ENCODE peak calls at places on chromosome 22, in seven cellular contexts. K, X, T, F, I, O and J are unnamed samples.

GRCh38 chr22:36916034-36916433 is 2.6 kb downstream of the CSF2RB start:
- DNase-seq in K (no peak), X (no peak), T (no peak), F (no peak), I (no peak), O (no peak), J (no peak)

GRCh38 chr22:25488244-25489020 is 76.0 kb upstream of the GRK3 start:
- DNase-seq in K (no peak), X (peak; percentile 56), T (peak; percentile 53), F (peak; percentile 92), I (no peak), O (no peak), J (peak; percentile 69)

GRCh38 chr22:24950272-24950902 is 2.1 kb upstream of the KIAA1671 start:
- DNase-seq in K (no peak), X (no peak), T (peak; percentile 53), F (no peak), I (no peak), O (no peak), J (peak; percentile 39)

GRCh38 chr22:38202437-38203089 is 769 bp downstream of the MAFF start:
- DNase-seq in K (peak; percentile 71), X (peak; percentile 94), T (peak; percentile 84), F (peak; percentile 90), I (peak; percentile 93), O (peak; percentile 93), J (peak; percentile 92)

GRCh38 chr22:20055654-20056053 is 24.4 kb upstream of the DGCR8 start:
- DNase-seq in K (no peak), X (no peak), T (no peak), F (no peak), I (no peak), O (no peak), J (no peak)

GRCh38 chr22:48757581-48757980 is 1070.1 kb downstream of the BRD1 start:
- DNase-seq in K (no peak), X (no peak), T (no peak), F (no peak), I (peak; percentile 16), O (peak; percentile 71), J (no peak)

GRCh38 chr22:34414467-34415440 is 494.5 kb upstream of the LARGE1 start:
- DNase-seq in K (no peak), X (no peak), T (peak; percentile 48), F (no peak), I (no peak), O (no peak), J (no peak)

GRCh38 chr22:19723165-19723989 is at the start of gene GP1BB:
- DNase-seq in K (no peak), X (no peak), T (peak; percentile 15), F (peak; percentile 13), I (no peak), O (no peak), J (peak; percentile 89)

GRCh38 chr22:24953294-24954113 is 988 bp downstream of the KIAA1671 start:
- DNase-seq in K (no peak), X (no peak), T (no peak), F (no peak), I (no peak), O (no peak), J (peak; percentile 73)

GRCh38 chr22:45007946-45008852 is 1.6 kb downstream of the PHF21B start:
- DNase-seq in K (no peak), X (peak; percentile 12), T (peak; percentile 32), F (peak; percentile 27), I (no peak), O (no peak), J (no peak)

GRCh38 chr22:45006873-45007246 is 2.9 kb downstream of the PHF21B start:
- DNase-seq in K (no peak), X (no peak), T (no peak), F (no peak), I (no peak), O (no peak), J (peak; percentile 84)

GRCh38 chr22:45008853-45009751 is 703 bp downstream of the PHF21B start:
- DNase-seq in K (no peak), X (no peak), T (peak; percentile 26), F (peak; percentile 15), I (no peak), O (no peak), J (no peak)

GRCh38 chr22:45007247-45007945 is 2.4 kb downstream of the PHF21B start:
- DNase-seq in K (no peak), X (peak; percentile 17), T (peak; percentile 41), F (peak; percentile 24), I (no peak), O (no peak), J (peak; percentile 80)

DNA sequence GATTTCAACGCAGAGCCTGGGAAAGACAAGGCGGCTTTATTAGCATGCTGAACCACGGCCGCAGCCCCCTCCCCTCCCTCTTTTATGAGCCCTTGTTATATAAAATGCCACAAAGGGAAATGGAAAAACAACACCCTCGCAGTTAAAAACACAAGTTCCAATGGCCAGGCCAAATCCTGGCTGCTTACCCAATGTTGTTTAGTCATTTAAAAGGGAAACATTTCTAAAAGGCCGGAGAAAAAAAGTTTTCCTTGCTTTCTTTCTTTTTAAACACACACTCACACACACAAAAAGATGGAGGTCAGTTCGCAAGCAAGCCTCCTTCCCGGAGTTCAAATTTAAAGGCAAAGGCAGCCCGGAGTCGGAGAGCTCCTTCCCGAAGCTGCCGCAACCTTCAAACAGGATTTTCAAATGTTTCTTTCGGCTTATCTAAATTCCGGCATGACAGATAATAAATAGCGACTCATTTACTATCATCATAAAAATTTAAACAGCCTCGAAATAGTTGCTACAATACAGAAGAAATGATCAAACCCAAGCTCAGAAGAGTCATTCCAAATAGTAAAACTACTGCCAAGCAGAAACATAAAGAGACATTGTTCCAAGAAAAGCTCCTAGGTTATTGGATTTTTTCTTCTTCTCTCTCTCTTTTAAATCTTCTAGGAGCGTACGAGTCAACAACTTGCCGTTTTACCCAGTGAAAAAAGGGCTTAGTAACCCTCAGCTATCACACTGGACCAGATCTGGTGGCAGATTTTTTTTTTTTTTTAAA is 3.5 kb downstream of the PHF21B start:
- DNase-seq in K (no peak), X (no peak), T (no peak), F (no peak), I (no peak), O (no peak), J (no peak)
- H3K4me3 ChIP-seq in K (no peak overlapping the region), X (no peak overlapping the region), T (no peak overlapping the region), F (no peak overlapping the region), I (peak overlapping the region; percentile 68), O (peak overlapping the region; percentile 53), J (peak overlapping the region; percentile 90)

GRCh38 chr22:30421695-30422480 is 3.7 kb upstream of the MTFP1 start:
- DNase-seq in K (no peak), X (no peak), T (no peak), F (no peak), I (no peak), O (no peak), J (no peak)

GRCh38 chr22:30422481-30423295 is 2.9 kb upstream of the MTFP1 start:
- DNase-seq in K (peak; percentile 73), X (peak; percentile 92), T (peak; percentile 95), F (peak; percentile 97), I (peak; percentile 93), O (no peak), J (peak; percentile 82)

GRCh38 chr22:30423959-30424380 is 1.6 kb upstream of the MTFP1 start:
- DNase-seq in K (peak; percentile 99), X (peak; percentile 100), T (peak; percentile 99), F (peak; percentile 100), I (peak; percentile 100), O (peak; percentile 99), J (peak; percentile 99)

GRCh38 chr22:30423296-30423958 is 2.1 kb upstream of the MTFP1 start:
- DNase-seq in K (no peak), X (no peak), T (peak; percentile 68), F (no peak), I (no peak), O (peak; percentile 93), J (peak; percentile 80)

DNA sequence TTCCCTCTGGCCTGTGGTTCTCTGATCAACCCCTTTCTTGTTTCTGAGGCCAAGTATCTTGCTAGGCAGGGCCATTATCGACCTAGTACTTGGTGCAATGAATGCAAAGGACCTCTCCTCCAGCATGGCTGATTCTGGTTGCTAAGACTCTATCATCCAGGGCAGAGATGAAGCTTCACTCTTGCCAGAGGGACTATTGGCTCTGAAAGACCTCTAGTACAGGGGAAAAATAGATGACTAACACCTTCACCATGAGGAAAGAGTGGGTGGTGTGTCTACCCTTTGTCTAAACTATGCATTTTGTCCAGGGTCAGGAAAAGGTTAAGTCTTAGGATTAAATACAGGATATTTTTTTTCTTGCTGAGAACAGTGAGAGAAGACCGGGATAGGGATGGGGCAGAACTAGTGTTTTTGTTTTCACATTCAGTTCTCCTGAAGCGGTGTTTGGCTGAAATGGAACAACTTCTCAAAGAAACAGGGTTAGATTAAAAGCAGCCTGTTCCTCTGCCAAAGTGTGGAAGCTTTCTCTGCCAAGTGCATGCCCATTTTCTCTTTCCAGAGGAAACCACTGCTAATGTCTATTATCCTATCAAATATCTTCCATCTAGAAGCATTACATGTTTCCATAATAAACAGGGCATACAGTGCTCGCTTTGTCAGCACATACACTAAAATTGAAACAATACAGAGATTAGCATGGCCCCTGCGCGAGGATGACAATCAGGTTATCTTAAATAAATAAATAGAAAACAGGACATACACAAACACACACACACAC is 5.0 kb upstream of the MTFP1 start:
- DNase-seq in K (peak; percentile 65), X (peak; percentile 64), T (peak; percentile 79), F (peak; percentile 89), I (no peak), O (no peak), J (no peak)
- H3K4me3 ChIP-seq in K (no peak overlapping the region), X (no peak overlapping the region), T (no peak overlapping the region), F (no peak overlapping the region), I (no peak overlapping the region), O (no peak overlapping the region), J (no peak overlapping the region)

DNA sequence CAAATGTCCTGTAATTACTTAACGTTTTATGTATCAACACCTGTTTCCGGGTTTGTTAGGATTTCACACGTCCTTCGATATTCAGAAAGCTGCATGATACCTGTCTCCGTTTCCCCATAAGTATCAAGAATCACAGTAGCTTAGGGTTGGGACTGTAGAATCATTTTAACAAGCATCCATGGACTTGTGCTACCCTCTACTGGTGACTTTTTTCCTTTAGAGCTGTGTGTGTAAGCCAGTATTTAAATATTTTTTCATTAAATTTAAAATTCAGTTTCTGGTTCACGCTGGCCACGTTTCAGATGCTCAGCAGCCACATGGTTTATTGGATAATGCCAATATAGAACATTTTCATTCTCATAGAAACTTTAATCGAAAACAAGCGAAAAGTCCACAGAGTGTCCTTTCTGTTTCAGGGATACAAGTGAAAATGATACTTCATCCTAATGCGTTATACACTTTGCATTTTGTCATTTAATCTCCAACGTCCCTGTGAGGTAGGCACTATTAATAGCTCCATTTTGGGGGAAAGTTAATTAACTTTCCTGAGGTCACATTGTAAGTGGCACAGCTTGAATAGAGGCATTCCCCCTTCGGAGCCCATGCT is 61.5 kb upstream of the SLC25A18 start:
- DNase-seq in K (peak; percentile 27), X (peak; percentile 86), T (peak; percentile 74), F (peak; percentile 73), I (no peak), O (no peak), J (no peak)
- H3K4me3 ChIP-seq in K (no peak overlapping the region), X (no peak overlapping the region), T (no peak overlapping the region), F (no peak overlapping the region), I (no peak overlapping the region), O (no peak overlapping the region), J (no peak overlapping the region)

DNA sequence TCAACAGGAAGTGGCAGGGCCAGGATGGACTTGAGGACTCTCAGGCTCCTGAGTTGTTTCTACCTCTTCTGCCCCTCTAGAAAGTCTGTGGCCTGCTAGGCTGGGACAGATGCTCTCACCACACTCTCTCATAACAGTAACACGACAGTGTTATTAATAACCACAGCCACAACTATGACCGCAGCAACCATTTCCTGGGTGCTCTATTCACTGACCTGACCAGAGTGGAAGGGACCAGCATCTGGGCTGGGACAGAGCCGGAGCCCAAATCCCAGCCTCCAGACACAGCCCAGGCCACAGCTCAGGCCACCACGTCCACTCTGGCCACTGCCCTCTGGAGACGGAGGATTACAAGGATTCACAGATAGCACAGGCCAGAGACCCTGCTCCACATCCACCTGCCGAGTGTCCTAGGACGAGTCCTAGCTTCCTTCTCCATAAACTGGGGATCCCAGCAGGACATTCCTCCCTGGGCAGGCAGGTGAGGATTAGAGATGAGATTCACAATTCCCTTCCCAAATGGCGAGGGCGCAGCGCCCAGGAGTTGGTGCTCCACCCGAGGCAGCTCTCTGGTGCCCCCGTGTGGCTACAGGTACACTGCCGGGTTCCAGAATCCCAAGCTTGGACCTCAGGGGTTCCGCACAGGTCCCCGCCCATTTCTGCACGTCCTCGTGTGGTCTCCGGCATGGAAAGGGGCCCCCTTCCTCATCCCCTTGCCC is 7.1 kb downstream of the PNPLA5 start:
- DNase-seq in K (no peak), X (peak; percentile 53), T (peak; percentile 54), F (peak; percentile 22), I (peak; percentile 67), O (peak; percentile 82), J (peak; percentile 80)
- H3K4me3 ChIP-seq in K (no peak overlapping the region), X (no peak overlapping the region), T (no peak overlapping the region), F (no peak overlapping the region), I (no peak overlapping the region), O (no peak overlapping the region), J (no peak overlapping the region)